ENCODE peak calls at places on chromosomes 5 and 9, in five cellular contexts. A is right cardiac atrium; J is central memory CD8-positive, alpha-beta T cell; O is T-helper 17 cell; C is IMR-90. B is an unnamed sample.

GRCh38 chr5:61344187-61344944 is 12.3 kb downstream of the ZSWIM6 start:
- ATAC-seq in A (peak), J (no peak), O (no peak), C (no peak), B (no peak)

GRCh38 chr9:35691325-35691631 is 1.6 kb upstream of the TPM2 start:
- ATAC-seq in A (no peak), J (no peak), O (peak), C (no peak), B (no peak)

GRCh38 chr9:71670121-71670520 is 98.2 kb downstream of the CEMIP2 start:
- ATAC-seq in A (no peak), J (no peak), O (no peak), C (no peak), B (no peak)

GRCh38 chr9:116151966-116152381 is 1.6 kb upstream of the PAPPA start:
- ATAC-seq in A (no peak), J (no peak), O (no peak), C (peak), B (no peak)

GRCh38 chr5:148882332-148882731 is 55.9 kb downstream of the ADRB2 start:
- ATAC-seq in A (no peak), J (no peak), O (no peak), C (no peak), B (no peak)

GRCh38 chr9:89507626-89508025 is 9.7 kb upstream of the SEMA4D start:
- ATAC-seq in A (no peak), J (peak), O (peak), C (no peak), B (no peak)

GRCh38 chr5:68452286-68452685 is 236.7 kb downstream of the PIK3R1 start:
- ATAC-seq in A (no peak), J (no peak), O (no peak), C (no peak), B (no peak)

GRCh38 chr5:61346511-61346910 is 14.5 kb downstream of the ZSWIM6 start:
- ATAC-seq in A (no peak), J (no peak), O (no peak), C (peak), B (no peak)

GRCh38 chr5:76221311-76221710 is 138.1 kb downstream of the SV2C start:
- ATAC-seq in A (no peak), J (no peak), O (no peak), C (no peak), B (no peak)

GRCh38 chr5:122849746-122850145 is 4.3 kb downstream of the SNX24 start:
- ATAC-seq in A (no peak), J (no peak), O (no peak), C (no peak), B (no peak)

GRCh38 chr5:110109685-110110084 is 420.0 kb downstream of the MAN2A1 start:
- ATAC-seq in A (no peak), J (no peak), O (no peak), C (no peak), B (no peak)

GRCh38 chr5:31036407-31036806 is 157.1 kb upstream of the CDH6 start:
- ATAC-seq in A (no peak), J (no peak), O (no peak), C (peak), B (no peak)

GRCh38 chr5:124859027-124859426 is 112.6 kb upstream of the ZNF608 start:
- ATAC-seq in A (peak), J (no peak), O (peak), C (no peak), B (no peak)

GRCh38 chr5:139847790-139848507 is 52.3 kb downstream of the PSD2 start:
- ATAC-seq in A (peak), J (peak), O (peak), C (peak), B (peak)

GRCh38 chr9:16598316-16598715 is 272.2 kb downstream of the BNC2 start:
- ATAC-seq in A (no peak), J (no peak), O (no peak), C (peak), B (no peak)

GRCh38 chr9:4086119-4087088 is 213.5 kb downstream of the GLIS3 start:
- ATAC-seq in A (peak), J (no peak), O (no peak), C (no peak), B (no peak)